ENCODE peak calls at places on chromosomes 3 and 15, in eight cellular contexts. Z is stimulated activated CD8-positive, alpha-beta memory T cell treated with anti-CD3 and anti-CD28 coated beads, Interleukin-7, amount 100 ng/mL, for 24 hours; G is mesendoderm; N is tibial artery; Y is NCI-H460; B is amygdala; U is activated CD4-positive, alpha-beta T cell treated with anti-CD3 and anti-CD28 coated beads, Interleukin-2, amount 50 U/mL, for 1 hour; O is GM10248. M is an unnamed sample.

GRCh38 chr3:13142552-13143380 is 69.5 kb upstream of the IQSEC1 start:
- DNase-seq in Z (no peak), B (no peak), Y (no peak), U (no peak), O (no peak), G (no peak), N (peak; percentile 7), M (no peak)

GRCh38 chr15:66757521-66757920 is 55.5 kb downstream of the SMAD6 start:
- DNase-seq in Y (no peak), Z (no peak), N (no peak), U (no peak), O (no peak), G (no peak), B (no peak), M (no peak)

GRCh38 chr3:76733073-76733759 is 306.7 kb upstream of the ROBO2 start:
- DNase-seq in Y (no peak), Z (no peak), B (no peak), O (no peak), G (no peak), N (no peak), U (no peak), M (no peak)

GRCh38 chr3:47867451-47868017 is 64.6 kb downstream of the DHX30 start:
- DNase-seq in N (no peak), B (no peak), O (no peak), Z (no peak), Y (no peak), G (no peak), U (no peak), M (no peak)

GRCh38 chr3:9066141-9066540 is 102.9 kb upstream of the RAD18 start:
- DNase-seq in U (no peak), N (no peak), G (no peak), Z (no peak), O (no peak), B (no peak), Y (no peak), M (no peak)

GRCh38 chr3:46881819-46882376 is 4.4 kb downstream of the PTH1R start:
- DNase-seq in U (peak; percentile 14), Y (no peak), N (no peak), B (no peak), Z (no peak), O (no peak), G (peak; percentile 71), M (no peak)

GRCh38 chr15:48939686-48940085 is 24.0 kb downstream of the SHC4 start:
- DNase-seq in N (no peak), O (no peak), Z (no peak), Y (no peak), G (no peak), U (no peak), B (no peak), M (no peak)

GRCh38 chr3:13200951-13201350 is 127.7 kb upstream of the IQSEC1 start:
- DNase-seq in N (peak; percentile 18), B (no peak), G (peak; percentile 77), Z (no peak), Y (no peak), U (no peak), O (no peak), M (no peak)

GRCh38 chr15:100667405-100668320 is 65.3 kb downstream of the ASB7 start:
- DNase-seq in U (no peak), G (no peak), N (no peak), Z (no peak), O (no peak), B (no peak), Y (no peak), M (no peak)

GRCh38 chr15:29449136-29449535 is 179.5 kb upstream of the NSMCE3 start:
- DNase-seq in Y (no peak), N (no peak), Z (no peak), O (no peak), G (peak; percentile 52), U (no peak), B (no peak), M (no peak)

GRCh38 chr3:33145221-33145900 is 31.5 kb downstream of the CRTAP start:
- DNase-seq in U (no peak), O (no peak), Y (no peak), N (no peak), G (no peak), Z (no peak), B (no peak), M (no peak)

GRCh38 chr3:38031022-38031994 is 1.9 kb upstream of the PLCD1 start:
- DNase-seq in Z (no peak), U (peak; percentile 61), B (no peak), G (peak; percentile 30), N (peak; percentile 80), Y (peak; percentile 55), O (no peak), M (no peak)

GRCh38 chr15:65525622-65526021 is 4.6 kb upstream of the HACD3 start:
- DNase-seq in Y (no peak), N (no peak), G (no peak), Z (no peak), U (no peak), B (no peak), O (no peak), M (no peak)

M was measured in activated T-cell treated with anti-CD3 and anti-CD28 coated beads for 24 hours.